ENCODE peak calls at places on chromosomes 6 and 20, in nine cellular contexts. One of them, this sample, is unnamed.

GRCh38 chr20:21804779-21805178 is 99.3 kb downstream of the PAX1 start:
- DNase-seq in HS-27A: no peak
- DNase-seq in T-helper 17 cell: no peak
- DNase-seq in NCI-H1092: no peak
- DNase-seq in endothelial cell: no peak
- DNase-seq in bronchial epithelial cell: no peak
- DNase-seq in putamen: no peak
- DNase-seq in dorsolateral prefrontal cortex: no peak
- DNase-seq in GM23248: no peak
- DNase-seq in this sample: no peak

GRCh38 chr6:109606362-109606761 is 84.6 kb downstream of the AK9 start:
- DNase-seq in bronchial epithelial cell: no peak
- DNase-seq in T-helper 17 cell: no peak
- DNase-seq in endothelial cell: no peak
- DNase-seq in HS-27A: no peak
- DNase-seq in GM23248: no peak
- DNase-seq in NCI-H1092: no peak
- DNase-seq in dorsolateral prefrontal cortex: no peak
- DNase-seq in putamen: no peak
- DNase-seq in this sample: no peak

GRCh38 chr6:27472182-27472616 is 706 bp downstream of the ZNF184 start:
- DNase-seq in bronchial epithelial cell: peak; percentile 68
- DNase-seq in putamen: peak; percentile 41
- DNase-seq in NCI-H1092: peak; percentile 48
- DNase-seq in T-helper 17 cell: peak; percentile 44
- DNase-seq in GM23248: peak; percentile 80
- DNase-seq in dorsolateral prefrontal cortex: peak; percentile 82
- DNase-seq in endothelial cell: peak; percentile 48
- DNase-seq in HS-27A: peak; percentile 63
- DNase-seq in this sample: no peak

GRCh38 chr6:20202070-20202658 is 10.1 kb downstream of the MBOAT1 start:
- DNase-seq in HS-27A: no peak
- DNase-seq in NCI-H1092: no peak
- DNase-seq in bronchial epithelial cell: peak; percentile 92
- DNase-seq in GM23248: peak; percentile 59
- DNase-seq in dorsolateral prefrontal cortex: no peak
- DNase-seq in putamen: no peak
- DNase-seq in T-helper 17 cell: no peak
- DNase-seq in endothelial cell: no peak
- DNase-seq in this sample: peak; percentile 55

GRCh38 chr20:44039147-44039546 is 124.5 kb downstream of the TOX2 start:
- DNase-seq in T-helper 17 cell: no peak
- DNase-seq in HS-27A: no peak
- DNase-seq in dorsolateral prefrontal cortex: no peak
- DNase-seq in GM23248: no peak
- DNase-seq in endothelial cell: no peak
- DNase-seq in putamen: no peak
- DNase-seq in bronchial epithelial cell: no peak
- DNase-seq in NCI-H1092: no peak
- DNase-seq in this sample: no peak

GRCh38 chr20:5825136-5825719 is 75.0 kb downstream of the SHLD1 start:
- DNase-seq in bronchial epithelial cell: no peak
- DNase-seq in putamen: no peak
- DNase-seq in T-helper 17 cell: no peak
- DNase-seq in NCI-H1092: no peak
- DNase-seq in endothelial cell: no peak
- DNase-seq in HS-27A: no peak
- DNase-seq in GM23248: no peak
- DNase-seq in dorsolateral prefrontal cortex: no peak
- DNase-seq in this sample: no peak

GRCh38 chr6:113936093-113936934 is 34.6 kb downstream of the HDAC2 start:
- DNase-seq in dorsolateral prefrontal cortex: no peak
- DNase-seq in bronchial epithelial cell: peak; percentile 62
- DNase-seq in putamen: peak; percentile 36
- DNase-seq in NCI-H1092: peak; percentile 4
- DNase-seq in GM23248: peak; percentile 69
- DNase-seq in T-helper 17 cell: no peak
- DNase-seq in HS-27A: peak; percentile 36
- DNase-seq in endothelial cell: peak; percentile 41
- DNase-seq in this sample: peak; percentile 9

GRCh38 chr20:56171087-56172012 is 77.2 kb upstream of the MC3R start:
- DNase-seq in NCI-H1092: peak; percentile 3
- DNase-seq in GM23248: peak; percentile 38
- DNase-seq in putamen: peak; percentile 24
- DNase-seq in T-helper 17 cell: no peak
- DNase-seq in HS-27A: no peak
- DNase-seq in bronchial epithelial cell: peak; percentile 12
- DNase-seq in dorsolateral prefrontal cortex: peak; percentile 58
- DNase-seq in endothelial cell: no peak
- DNase-seq in this sample: no peak

GRCh38 chr6:21593412-21593926 is at the start of gene SOX4:
- DNase-seq in putamen: peak; percentile 91
- DNase-seq in endothelial cell: peak; percentile 92
- DNase-seq in HS-27A: peak; percentile 89
- DNase-seq in bronchial epithelial cell: peak; percentile 95
- DNase-seq in NCI-H1092: peak; percentile 96
- DNase-seq in GM23248: peak; percentile 97
- DNase-seq in T-helper 17 cell: peak; percentile 23
- DNase-seq in dorsolateral prefrontal cortex: peak; percentile 94
- DNase-seq in this sample: peak; percentile 82

GRCh38 chr6:73898599-73898998 is 202.6 kb downstream of the CD109 start:
- DNase-seq in bronchial epithelial cell: peak; percentile 10
- DNase-seq in NCI-H1092: no peak
- DNase-seq in HS-27A: no peak
- DNase-seq in GM23248: peak; percentile 6
- DNase-seq in putamen: no peak
- DNase-seq in T-helper 17 cell: no peak
- DNase-seq in dorsolateral prefrontal cortex: no peak
- DNase-seq in endothelial cell: no peak
- DNase-seq in this sample: no peak

GRCh38 chr20:48627737-48628128 is 200.1 kb downstream of the PREX1 start:
- DNase-seq in bronchial epithelial cell: no peak
- DNase-seq in endothelial cell: no peak
- DNase-seq in HS-27A: no peak
- DNase-seq in T-helper 17 cell: no peak
- DNase-seq in dorsolateral prefrontal cortex: no peak
- DNase-seq in NCI-H1092: no peak
- DNase-seq in putamen: no peak
- DNase-seq in GM23248: no peak
- DNase-seq in this sample: no peak

GRCh38 chr6:27101824-27102223 is 145.7 kb upstream of the PRSS16 start:
- DNase-seq in dorsolateral prefrontal cortex: no peak
- DNase-seq in NCI-H1092: no peak
- DNase-seq in endothelial cell: no peak
- DNase-seq in HS-27A: no peak
- DNase-seq in bronchial epithelial cell: no peak
- DNase-seq in T-helper 17 cell: no peak
- DNase-seq in GM23248: no peak
- DNase-seq in putamen: no peak
- DNase-seq in this sample: no peak

GRCh38 chr20:47351643-47352331 is 4.7 kb downstream of the ZMYND8 start:
- DNase-seq in NCI-H1092: peak; percentile 22
- DNase-seq in GM23248: no peak
- DNase-seq in T-helper 17 cell: no peak
- DNase-seq in dorsolateral prefrontal cortex: peak; percentile 58
- DNase-seq in bronchial epithelial cell: no peak
- DNase-seq in putamen: no peak
- DNase-seq in HS-27A: no peak
- DNase-seq in endothelial cell: no peak
- DNase-seq in this sample: no peak

GRCh38 chr6:31930962-31931361 is 3.4 kb downstream of the C2 start:
- DNase-seq in GM23248: no peak
- DNase-seq in putamen: no peak
- DNase-seq in HS-27A: no peak
- DNase-seq in T-helper 17 cell: no peak
- DNase-seq in dorsolateral prefrontal cortex: no peak
- DNase-seq in endothelial cell: no peak
- DNase-seq in NCI-H1092: no peak
- DNase-seq in bronchial epithelial cell: no peak
- DNase-seq in this sample: no peak

GRCh38 chr6:160027931-160028330 is 59.0 kb downstream of the IGF2R start:
- DNase-seq in GM23248: no peak
- DNase-seq in T-helper 17 cell: no peak
- DNase-seq in NCI-H1092: no peak
- DNase-seq in endothelial cell: no peak
- DNase-seq in bronchial epithelial cell: no peak
- DNase-seq in putamen: no peak
- DNase-seq in HS-27A: no peak
- DNase-seq in dorsolateral prefrontal cortex: no peak
- DNase-seq in this sample: no peak

GRCh38 chr6:122726649-122727048 is 52.9 kb upstream of the FABP7 start:
- DNase-seq in endothelial cell: peak; percentile 30
- DNase-seq in HS-27A: no peak
- DNase-seq in GM23248: peak; percentile 52
- DNase-seq in putamen: no peak
- DNase-seq in T-helper 17 cell: no peak
- DNase-seq in bronchial epithelial cell: peak; percentile 42
- DNase-seq in NCI-H1092: no peak
- DNase-seq in dorsolateral prefrontal cortex: no peak
- DNase-seq in this sample: no peak

GRCh38 chr6:43271103-43271815 is 26.8 kb upstream of the SLC22A7 start:
- DNase-seq in HS-27A: no peak
- DNase-seq in dorsolateral prefrontal cortex: no peak
- DNase-seq in bronchial epithelial cell: no peak
- DNase-seq in putamen: no peak
- DNase-seq in endothelial cell: no peak
- DNase-seq in GM23248: no peak
- DNase-seq in NCI-H1092: no peak
- DNase-seq in T-helper 17 cell: no peak
- DNase-seq in this sample: no peak

GRCh38 chr6:144718431-144718830 is 433.3 kb downstream of the UTRN start:
- DNase-seq in putamen: no peak
- DNase-seq in GM23248: peak; percentile 78
- DNase-seq in T-helper 17 cell: no peak
- DNase-seq in NCI-H1092: no peak
- DNase-seq in endothelial cell: no peak
- DNase-seq in bronchial epithelial cell: peak; percentile 63
- DNase-seq in dorsolateral prefrontal cortex: no peak
- DNase-seq in HS-27A: peak; percentile 14
- DNase-seq in this sample: no peak

GRCh38 chr20:17557675-17558006 is 12.2 kb upstream of the DSTN start:
- DNase-seq in GM23248: peak; percentile 93
- DNase-seq in HS-27A: no peak
- DNase-seq in putamen: no peak
- DNase-seq in endothelial cell: no peak
- DNase-seq in NCI-H1092: no peak
- DNase-seq in T-helper 17 cell: no peak
- DNase-seq in dorsolateral prefrontal cortex: no peak
- DNase-seq in bronchial epithelial cell: peak; percentile 97
- DNase-seq in this sample: no peak

GRCh38 chr6:26064619-26065257 is 22.5 kb upstream of the HFE start:
- DNase-seq in endothelial cell: peak; percentile 29
- DNase-seq in NCI-H1092: peak; percentile 14
- DNase-seq in T-helper 17 cell: no peak
- DNase-seq in putamen: no peak
- DNase-seq in HS-27A: no peak
- DNase-seq in bronchial epithelial cell: peak; percentile 33
- DNase-seq in dorsolateral prefrontal cortex: no peak
- DNase-seq in GM23248: peak; percentile 70
- DNase-seq in this sample: peak; percentile 29

GRCh38 chr6:25717856-25718740 is 36.4 kb upstream of the SLC17A4 start:
- DNase-seq in T-helper 17 cell: no peak
- DNase-seq in NCI-H1092: no peak
- DNase-seq in HS-27A: no peak
- DNase-seq in bronchial epithelial cell: peak; percentile 32
- DNase-seq in GM23248: peak; percentile 62
- DNase-seq in putamen: peak; percentile 70
- DNase-seq in dorsolateral prefrontal cortex: no peak
- DNase-seq in endothelial cell: peak; percentile 17
- DNase-seq in this sample: no peak

GRCh38 chr6:71457883-71458282 is 169.3 kb downstream of the OGFRL1 start:
- DNase-seq in GM23248: no peak
- DNase-seq in dorsolateral prefrontal cortex: no peak
- DNase-seq in NCI-H1092: no peak
- DNase-seq in HS-27A: no peak
- DNase-seq in T-helper 17 cell: no peak
- DNase-seq in bronchial epithelial cell: no peak
- DNase-seq in putamen: no peak
- DNase-seq in endothelial cell: no peak
- DNase-seq in this sample: no peak

GRCh38 chr6:81934936-81935335 is 182.5 kb upstream of the TENT5A start:
- DNase-seq in NCI-H1092: no peak
- DNase-seq in endothelial cell: no peak
- DNase-seq in T-helper 17 cell: no peak
- DNase-seq in putamen: no peak
- DNase-seq in dorsolateral prefrontal cortex: no peak
- DNase-seq in HS-27A: no peak
- DNase-seq in GM23248: no peak
- DNase-seq in bronchial epithelial cell: no peak
- DNase-seq in this sample: no peak

GRCh38 chr20:41041693-41042092 is 13.1 kb downstream of the TOP1 start:
- DNase-seq in dorsolateral prefrontal cortex: no peak
- DNase-seq in GM23248: no peak
- DNase-seq in HS-27A: no peak
- DNase-seq in endothelial cell: no peak
- DNase-seq in bronchial epithelial cell: no peak
- DNase-seq in putamen: no peak
- DNase-seq in T-helper 17 cell: no peak
- DNase-seq in NCI-H1092: no peak
- DNase-seq in this sample: no peak

GRCh38 chr20:45347936-45348809 is at the start of gene SDC4:
- DNase-seq in putamen: no peak
- DNase-seq in bronchial epithelial cell: peak; percentile 61
- DNase-seq in NCI-H1092: no peak
- DNase-seq in endothelial cell: no peak
- DNase-seq in HS-27A: no peak
- DNase-seq in GM23248: peak; percentile 88
- DNase-seq in T-helper 17 cell: peak; percentile 52
- DNase-seq in dorsolateral prefrontal cortex: peak; percentile 19
- DNase-seq in this sample: peak; percentile 47

GRCh38 chr6:27297857-27298730 is 14.0 kb downstream of the POM121L2 start:
- DNase-seq in HS-27A: no peak
- DNase-seq in putamen: no peak
- DNase-seq in GM23248: peak; percentile 26
- DNase-seq in dorsolateral prefrontal cortex: no peak
- DNase-seq in NCI-H1092: no peak
- DNase-seq in endothelial cell: peak; percentile 66
- DNase-seq in bronchial epithelial cell: peak; percentile 65
- DNase-seq in T-helper 17 cell: no peak
- DNase-seq in this sample: no peak

GRCh38 chr6:149007846-149008245 is 261.0 kb downstream of the UST start:
- DNase-seq in HS-27A: no peak
- DNase-seq in NCI-H1092: no peak
- DNase-seq in putamen: no peak
- DNase-seq in T-helper 17 cell: no peak
- DNase-seq in GM23248: no peak
- DNase-seq in dorsolateral prefrontal cortex: no peak
- DNase-seq in bronchial epithelial cell: no peak
- DNase-seq in endothelial cell: no peak
- DNase-seq in this sample: no peak

GRCh38 chr6:34546551-34547321 is 9.4 kb downstream of the SPDEF start:
- DNase-seq in GM23248: peak; percentile 23
- DNase-seq in NCI-H1092: peak; percentile 82
- DNase-seq in bronchial epithelial cell: peak; percentile 26
- DNase-seq in endothelial cell: no peak
- DNase-seq in HS-27A: no peak
- DNase-seq in T-helper 17 cell: no peak
- DNase-seq in putamen: no peak
- DNase-seq in dorsolateral prefrontal cortex: peak; percentile 39
- DNase-seq in this sample: no peak

GRCh38 chr6:155154158-155154830 is 109.5 kb upstream of the CLDN20 start:
- DNase-seq in NCI-H1092: peak; percentile 54
- DNase-seq in putamen: peak; percentile 20
- DNase-seq in bronchial epithelial cell: peak; percentile 79
- DNase-seq in GM23248: peak; percentile 93
- DNase-seq in endothelial cell: no peak
- DNase-seq in dorsolateral prefrontal cortex: peak; percentile 20
- DNase-seq in HS-27A: peak; percentile 64
- DNase-seq in T-helper 17 cell: no peak
- DNase-seq in this sample: no peak

GRCh38 chr20:35523298-35523888 is 6.1 kb downstream of the C20orf173 start:
- DNase-seq in HS-27A: no peak
- DNase-seq in GM23248: peak; percentile 46
- DNase-seq in endothelial cell: peak; percentile 59
- DNase-seq in NCI-H1092: no peak
- DNase-seq in T-helper 17 cell: no peak
- DNase-seq in putamen: no peak
- DNase-seq in bronchial epithelial cell: peak; percentile 12
- DNase-seq in dorsolateral prefrontal cortex: no peak
- DNase-seq in this sample: no peak

GRCh38 chr6:167827062-167827587 is 414 bp downstream of the AFDN start:
- DNase-seq in NCI-H1092: no peak
- DNase-seq in GM23248: peak; percentile 72
- DNase-seq in HS-27A: no peak
- DNase-seq in dorsolateral prefrontal cortex: no peak
- DNase-seq in bronchial epithelial cell: no peak
- DNase-seq in endothelial cell: peak; percentile 64
- DNase-seq in T-helper 17 cell: peak; percentile 15
- DNase-seq in putamen: no peak
- DNase-seq in this sample: no peak